ENCODE peak calls at places on chromosome 5, in six cellular contexts. R is IMR-90, W is adrenal gland, H is PC-3, F is mesendoderm, L is Peyer's patch. P is an unnamed sample. For H3K4me1, the result is how much of the 10 kb centered on the place peaks cover.

GRCh38 chr5:67404261-67405100 is 207.9 kb upstream of the CD180 start:
- DNase-seq in R (peak), W (no peak), H (peak), F (no peak), L (no peak), P (peak)

GRCh38 chr5:4544049-4544675 is 596.0 kb upstream of the ADAMTS16 start:
- DNase-seq in R (no peak), W (no peak), H (no peak), F (peak), L (no peak), P (no peak)

GRCh38 chr5:71533614-71534013 is 53.5 kb upstream of the MCCC2 start:
- DNase-seq in R (peak), W (no peak), H (peak), F (peak), L (no peak), P (peak)

GRCh38 chr5:9015250-9015936 is 530.5 kb downstream of the SEMA5A start:
- DNase-seq in R (peak), W (no peak), H (no peak), F (no peak), L (no peak), P (no peak)

GRCh38 chr5:136309376-136309775 is 56.0 kb downstream of the TRPC7 start:
- DNase-seq in R (no peak), W (no peak), H (no peak), F (no peak), L (no peak), P (no peak)

GRCh38 chr5:180499684-180500083 is 5.5 kb downstream of the CNOT6 start:
- DNase-seq in R (no peak), W (no peak), H (no peak), F (no peak), L (no peak), P (no peak)

GRCh38 chr5:140690376-140690932 is 716 bp downstream of the HARS1 start:
- DNase-seq in R (no peak), W (no peak), H (peak), F (no peak), L (no peak), P (no peak)

GRCh38 chr5:102216559-102217157 is 79.4 kb downstream of the SLCO4C1 start:
- DNase-seq in R (no peak), W (no peak), H (no peak), F (no peak), L (no peak), P (no peak)

GRCh38 chr5:3077684-3078083 is 326.2 kb upstream of the IRX2 start:
- DNase-seq in R (no peak), W (no peak), H (no peak), F (peak), L (no peak), P (no peak)

GRCh38 chr5:72379936-72380335 is 59.8 kb downstream of the PTCD2 start:
- DNase-seq in R (peak), W (no peak), H (peak), F (no peak), L (no peak), P (no peak)

GRCh38 chr5:145978672-145979071 is 42.3 kb downstream of the SH3RF2 start:
- DNase-seq in R (no peak), W (no peak), H (no peak), F (peak), L (no peak), P (peak)

GRCh38 chr5:138950411-138951011 is 75.4 kb upstream of the LRRTM2 start:
- DNase-seq in R (no peak), W (no peak), H (no peak), F (no peak), L (no peak), P (no peak)

GRCh38 chr5:56900395-56900794 is 9.0 kb upstream of the SETD9 start:
- DNase-seq in R (peak), W (no peak), H (peak), F (no peak), L (no peak), P (no peak)

GRCh38 chr5:11476866-11477265 is 427.4 kb downstream of the CTNND2 start:
- DNase-seq in R (no peak), W (no peak), H (no peak), F (no peak), L (no peak), P (no peak)

DNA sequence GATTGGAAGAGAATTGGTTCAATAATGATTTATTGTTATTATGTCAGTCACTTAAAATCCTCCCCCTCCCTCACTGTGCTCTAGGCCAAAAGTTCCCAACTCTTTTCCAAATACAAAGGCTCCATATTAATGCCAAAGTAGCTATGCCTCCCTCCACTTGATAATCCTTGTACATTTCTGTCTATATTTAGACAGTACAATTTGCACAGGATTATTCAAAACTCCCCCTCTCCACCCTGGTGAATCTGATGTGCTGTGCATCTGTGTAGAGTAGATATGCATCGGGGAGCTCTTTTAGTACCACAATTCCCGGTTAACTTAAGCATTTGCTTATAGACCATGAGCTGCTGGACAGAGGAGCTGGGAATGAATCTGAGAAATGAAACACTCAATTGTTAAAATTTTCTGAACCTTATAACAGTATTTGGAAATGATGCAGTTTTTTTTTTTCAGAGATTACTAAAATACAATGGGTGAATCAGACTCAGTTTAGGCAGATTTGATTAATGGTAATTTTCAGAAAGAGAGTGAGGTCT is 27.6 kb downstream of the GLRA1 start:
- DNase-seq in R (no peak), W (no peak), H (no peak), F (no peak), L (no peak), P (no peak)
- H3K27ac ChIP-seq in R (no peak), W (no peak), H (no peak), F (no peak), L (no peak), P (no peak)

GRCh38 chr5:74328221-74328630 is 312.3 kb downstream of the ENC1 start:
- DNase-seq in R (no peak), W (no peak), H (peak), F (no peak), L (no peak), P (peak)

GRCh38 chr5:74327339-74327685 is 313.2 kb downstream of the ENC1 start:
- DNase-seq in R (no peak), W (no peak), H (no peak), F (no peak), L (no peak), P (peak)

GRCh38 chr5:74325866-74326265 is 314.7 kb downstream of the ENC1 start:
- DNase-seq in R (no peak), W (no peak), H (no peak), F (no peak), L (no peak), P (no peak)

GRCh38 chr5:74324556-74324955 is 316.0 kb downstream of the ENC1 start:
- DNase-seq in R (no peak), W (no peak), H (no peak), F (no peak), L (no peak), P (no peak)

GRCh38 chr5:74326571-74327338 is 313.8 kb downstream of the ENC1 start:
- DNase-seq in R (peak), W (no peak), H (peak), F (peak), L (no peak), P (peak)
- H3K4me1 ChIP-seq in R (under half), W (under half), H (under half), F (under half), L (under half), P (under half)

GRCh38 chr5:7592910-7593309 is 197.0 kb downstream of the ADCY2 start:
- DNase-seq in R (no peak), W (no peak), H (peak), F (peak), L (no peak), P (no peak)
- H3K4me3 ChIP-seq in R (no peak), W (no peak), H (no peak), F (no peak), L (no peak), P (no peak)

GRCh38 chr5:42949348-42950090 is 90.6 kb downstream of the ANXA2R start:
- DNase-seq in R (peak), W (peak), H (peak), F (no peak), L (peak), P (peak)
- H3K27ac ChIP-seq in R (peak), W (peak), H (peak), F (no peak), L (peak), P (peak)

DNA sequence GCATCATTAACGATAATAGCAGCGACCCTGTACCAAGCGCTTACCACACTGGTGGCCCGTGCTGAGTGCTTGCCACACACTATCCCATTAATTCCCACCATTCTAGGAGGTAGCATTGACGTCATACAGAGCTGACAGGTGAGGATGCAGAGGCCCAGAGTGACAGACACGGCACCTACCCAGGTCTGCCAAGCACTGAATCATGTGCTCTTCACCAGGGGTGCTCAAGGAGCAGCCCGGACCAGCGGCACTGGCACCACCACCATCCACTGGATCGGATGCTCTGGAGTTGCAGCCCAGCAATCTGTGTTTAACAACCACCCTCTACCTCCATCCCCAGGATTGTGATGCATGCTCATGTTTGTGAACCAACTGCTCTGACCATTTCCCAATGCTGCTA is 3.4 kb downstream of the TNIP1 start:
- DNase-seq in R (no peak), W (no peak), H (no peak), F (no peak), L (no peak), P (no peak)
- H3K4me1 ChIP-seq in R (under half), W (under half), H (half or more), F (under half), L (half or more), P (under half)